ENCODE peak calls at places on chromosomes 16 and 17, in six cellular contexts. A is NCI-H1105, E is SW 1271, F is skeletal muscle cell, H is transverse colon, S is GM12891. R is an unnamed sample.

GRCh38 chr17:62802531-62803205 is 5.4 kb downstream of the MARCHF10 start:
- DNase-seq in A (no peak), E (no peak), F (no peak), H (no peak), S (no peak), R (no peak)

GRCh38 chr17:71777048-71777638 is 343.7 kb upstream of the SOX9 start:
- DNase-seq in A (no peak), E (no peak), F (no peak), H (no peak), S (no peak), R (no peak)

GRCh38 chr16:21283521-21284289 is 5.6 kb upstream of the CRYM start:
- DNase-seq in A (no peak), E (no peak), F (no peak), H (peak; percentile 56), S (peak; percentile 35), R (no peak)

GRCh38 chr17:58052951-58053715 is 30.1 kb upstream of the DYNLL2 start:
- DNase-seq in A (no peak), E (no peak), F (no peak), H (no peak), S (no peak), R (no peak)

GRCh38 chr16:81707411-81708321 is 71.4 kb upstream of the PLCG2 start:
- DNase-seq in A (no peak), E (no peak), F (peak; percentile 25), H (peak; percentile 84), S (no peak), R (no peak)

GRCh38 chr17:76537288-76537577 is 276 bp downstream of the CYGB start:
- DNase-seq in A (no peak), E (no peak), F (no peak), H (no peak), S (no peak), R (no peak)

GRCh38 chr16:11349599-11350276 is 4.5 kb downstream of the RMI2 start:
- DNase-seq in A (no peak), E (no peak), F (no peak), H (peak; percentile 49), S (no peak), R (no peak)

GRCh38 chr17:20009302-20010098 is at the start of gene SPECC1:
- DNase-seq in A (peak; percentile 78), E (peak; percentile 84), F (no peak), H (peak; percentile 86), S (peak; percentile 83), R (no peak)

GRCh38 chr17:17778308-17779014 is 58.3 kb downstream of the SREBF1 start:
- DNase-seq in A (no peak), E (no peak), F (peak; percentile 71), H (peak; percentile 63), S (no peak), R (no peak)

GRCh38 chr17:8664426-8665105 is 34.0 kb upstream of the MYH10 start:
- DNase-seq in A (no peak), E (no peak), F (no peak), H (no peak), S (no peak), R (no peak)

GRCh38 chr16:83336630-83337029 is 471.1 kb upstream of the HSBP1 start:
- DNase-seq in A (peak; percentile 17), E (no peak), F (peak; percentile 66), H (no peak), S (no peak), R (peak; percentile 50)

GRCh38 chr17:11485802-11486421 is 112.4 kb upstream of the DNAH9 start:
- DNase-seq in A (no peak), E (no peak), F (no peak), H (no peak), S (no peak), R (no peak)

GRCh38 chr17:178292-179065 is 3.0 kb downstream of the DOC2B start:
- DNase-seq in A (no peak), E (no peak), F (no peak), H (no peak), S (no peak), R (no peak)

GRCh38 chr16:12862327-12862726 is 39.1 kb upstream of the SHISA9 start:
- DNase-seq in A (no peak), E (no peak), F (no peak), H (no peak), S (no peak), R (no peak)

GRCh38 chr17:39835038-39835786 is 28.9 kb downstream of the IKZF3 start:
- DNase-seq in A (no peak), E (no peak), F (no peak), H (no peak), S (no peak), R (no peak)

GRCh38 chr16:51408357-51408756 is 257.3 kb upstream of the SALL1 start:
- DNase-seq in A (no peak), E (no peak), F (peak; percentile 25), H (no peak), S (no peak), R (no peak)

GRCh38 chr16:64365448-64365858 is 756.4 kb downstream of the CDH11 start:
- DNase-seq in A (no peak), E (no peak), F (no peak), H (no peak), S (no peak), R (no peak)